ENCODE peak calls at places on chromosomes 13 and 19, in five cellular contexts. Q, W, P, A and B are unnamed samples. For H3K36me3, the result is how much of the 10 kb centered on the place peaks cover.

GRCh38 chr13:110915874-110916670 is 1.2 kb upstream of the ANKRD10 start:
- ATAC-seq in Q (no peak), W (no peak), P (no peak), A (no peak), B (no peak)

GRCh38 chr19:15977193-15977592 is 28.4 kb downstream of the OR10H4 start:
- ATAC-seq in Q (no peak), W (no peak), P (no peak), A (no peak), B (no peak)

GRCh38 chr13:34346626-34347025 is 528.7 kb downstream of the RFC3 start:
- ATAC-seq in Q (no peak), W (no peak), P (no peak), A (no peak), B (no peak)

GRCh38 chr13:94579063-94579462 is 16.9 kb downstream of the TGDS start:
- ATAC-seq in Q (no peak), W (no peak), P (no peak), A (no peak), B (no peak)

GRCh38 chr13:45073809-45074208 is 46.5 kb upstream of the GTF2F2 start:
- ATAC-seq in Q (peak), W (no peak), P (no peak), A (no peak), B (no peak)

GRCh38 chr13:114241918-114242317 is 7.2 kb downstream of the CDC16 start:
- ATAC-seq in Q (no peak), W (no peak), P (no peak), A (no peak), B (no peak)

GRCh38 chr19:21109116-21109515 is 27.1 kb downstream of the ZNF714 start:
- ATAC-seq in Q (no peak), W (no peak), P (no peak), A (no peak), B (no peak)

GRCh38 chr19:33828266-33829075 is 31.8 kb downstream of the KCTD15 start:
- ATAC-seq in Q (no peak), W (no peak), P (no peak), A (peak), B (no peak)

GRCh38 chr19:30696514-30696913 is 324.3 kb downstream of the ZNF536 start:
- ATAC-seq in Q (peak), W (peak), P (peak), A (no peak), B (no peak)

GRCh38 chr13:95457294-95457693 is 95.2 kb upstream of the CLDN10 start:
- ATAC-seq in Q (no peak), W (peak), P (no peak), A (no peak), B (no peak)

GRCh38 chr13:52187029-52187423 is 27.6 kb upstream of the NEK3 start:
- ATAC-seq in Q (no peak), W (peak), P (no peak), A (no peak), B (no peak)

GRCh38 chr19:947090-947706 is 21.4 kb downstream of the ARID3A start:
- ATAC-seq in Q (no peak), W (peak), P (no peak), A (no peak), B (no peak)

GRCh38 chr13:99992376-99992775 is 10.8 kb downstream of the ZIC2 start:
- ATAC-seq in Q (no peak), W (no peak), P (no peak), A (no peak), B (no peak)

GRCh38 chr19:45607071-45608029 is 5.3 kb upstream of the GPR4 start:
- ATAC-seq in Q (peak), W (peak), P (peak), A (peak), B (peak)
- TF ChIP-seq EP300 in Q (peak), W (no peak), P (no peak), A (no peak), B (no peak)

GRCh38 chr19:10491472-10492047 is 11.6 kb downstream of the KEAP1 start:
- ATAC-seq in Q (no peak), W (no peak), P (no peak), A (no peak), B (no peak)

GRCh38 chr19:10486551-10486950 is 16.6 kb downstream of the KEAP1 start:
- ATAC-seq in Q (no peak), W (no peak), P (peak), A (no peak), B (no peak)
- H3K36me3 ChIP-seq in Q (half or more), W (under half), P (under half), A (half or more), B (under half)

DNA sequence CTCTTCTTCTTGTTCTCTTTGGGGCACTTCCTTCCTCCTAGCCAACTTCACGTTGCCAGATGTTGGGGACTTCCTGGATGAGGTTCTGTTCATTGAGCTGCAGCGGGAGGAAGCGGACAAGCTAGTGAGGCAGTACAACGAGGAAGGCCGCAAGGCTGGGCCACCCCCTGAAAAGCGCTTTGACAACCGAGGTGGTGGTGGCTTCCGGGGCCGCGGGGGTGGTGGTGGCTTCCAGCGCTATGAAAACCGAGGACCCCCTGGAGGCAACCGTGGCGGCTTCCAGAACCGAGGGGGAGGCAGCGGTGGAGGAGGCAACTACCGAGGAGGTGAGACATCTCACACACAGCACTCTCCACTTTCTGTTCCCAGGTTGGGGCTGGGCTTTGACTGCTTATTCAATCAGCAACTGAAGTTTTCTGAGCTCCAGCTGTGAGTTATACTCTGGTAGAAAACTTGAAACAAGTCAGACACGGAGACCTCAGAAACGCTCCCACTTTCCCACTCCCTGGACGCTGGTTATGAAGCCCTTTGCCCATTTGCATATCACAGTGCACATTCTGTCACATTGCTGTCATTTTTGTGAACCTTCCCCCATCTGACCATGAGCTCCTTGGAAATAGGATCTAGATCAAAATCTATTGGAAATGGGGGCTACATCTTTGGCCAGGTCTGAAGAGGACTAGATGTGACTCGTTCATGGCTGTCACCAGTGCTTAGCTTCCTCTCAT is 7.2 kb upstream of the CCDC97 start:
- ATAC-seq in Q (no peak), W (peak), P (no peak), A (no peak), B (no peak)
- H3K4me3 ChIP-seq in Q (no peak), W (no peak), P (no peak), A (no peak), B (peak)

DNA sequence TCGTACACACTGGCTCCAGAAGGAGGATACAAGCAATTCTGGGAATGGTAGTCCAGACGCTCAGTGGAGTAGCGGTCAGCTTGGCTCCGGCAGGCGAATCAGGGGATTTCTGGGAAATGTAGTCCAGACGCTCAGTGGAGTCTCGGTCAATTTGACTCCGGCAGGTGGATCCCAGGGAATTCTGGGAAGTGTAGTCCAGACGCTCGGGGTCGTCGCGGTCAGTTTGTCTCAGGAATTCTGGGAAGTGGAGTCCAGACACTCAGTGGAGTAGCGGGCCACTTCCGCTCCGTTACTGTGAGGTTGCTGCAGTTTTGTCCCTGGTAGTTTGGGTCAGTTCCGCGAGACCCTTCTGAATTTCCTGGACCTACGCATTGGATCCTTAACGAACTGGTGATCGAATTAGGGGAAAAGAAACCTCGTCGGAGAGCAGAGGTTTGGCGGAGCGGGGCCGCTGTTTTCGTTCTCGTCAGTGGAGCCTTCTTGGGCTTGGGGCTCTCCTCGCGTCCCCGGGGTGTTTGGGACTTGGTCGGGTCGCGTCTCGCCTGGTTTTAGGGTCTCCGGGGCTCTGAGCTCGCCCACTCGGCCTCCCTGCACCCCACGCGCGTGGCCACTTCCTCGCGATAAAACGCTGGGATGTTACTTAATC is at the start of gene ZNF225:
- ATAC-seq in Q (peak), W (peak), P (peak), A (peak), B (peak)
- TF ChIP-seq EP300 in Q (no peak), W (no peak), P (no peak), A (no peak), B (no peak)

DNA sequence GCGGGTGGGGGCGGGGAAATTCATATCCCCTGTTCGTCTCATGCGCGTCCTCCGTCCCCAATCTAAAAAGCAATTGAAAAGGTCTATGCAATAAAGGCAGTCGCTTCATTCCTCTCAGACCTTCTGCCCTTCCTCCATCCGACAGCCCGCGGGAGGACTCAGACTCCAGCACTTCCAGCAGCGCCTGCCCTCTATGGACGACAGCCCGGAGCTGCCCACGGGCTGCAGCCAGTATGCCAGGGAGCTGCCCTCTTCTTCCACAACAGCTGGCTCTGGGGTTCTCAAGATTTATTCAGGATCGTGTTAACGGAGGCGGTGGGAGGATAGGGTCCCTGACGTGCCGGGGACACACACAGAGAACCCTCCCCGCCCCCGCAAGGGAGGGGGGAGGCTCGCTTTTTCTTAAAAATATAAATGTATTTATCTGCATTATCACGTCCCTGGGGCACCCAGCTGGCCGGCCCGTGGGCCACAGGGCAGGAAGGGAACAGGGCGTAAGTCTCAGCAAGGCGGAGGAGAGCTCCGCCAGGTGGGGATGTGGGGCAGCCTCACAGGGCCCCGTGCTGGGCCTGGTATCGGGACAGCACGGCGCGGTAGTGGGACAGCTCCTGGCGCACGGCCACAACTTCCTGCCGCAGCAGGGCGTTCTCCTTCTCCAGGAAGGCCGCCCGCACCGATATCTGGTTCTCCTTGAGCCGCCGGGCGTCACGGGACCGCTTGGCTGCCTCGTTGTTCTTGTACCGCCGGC is 6.7 kb downstream of the DBP start:
- ATAC-seq in Q (no peak), W (no peak), P (no peak), A (no peak), B (peak)
- H3K36me3 ChIP-seq in Q (under half), W (under half), P (under half), A (under half), B (under half)